ENCODE peak calls at places on chromosome 10, in four cellular contexts. N is coronary artery, B is transverse colon, W is fibroblast of lung. Q is an unnamed sample.

GRCh38 chr10:45599646-45600045 is 72.9 kb downstream of the ZFAND4 start:
- DNase-seq in N (no peak), B (no peak), W (no peak), Q (no peak)

GRCh38 chr10:28985137-28985885 is 303.6 kb upstream of the LYZL1 start:
- DNase-seq in N (no peak), B (no peak), W (no peak), Q (no peak)

GRCh38 chr10:22684707-22685106 is 29.7 kb downstream of the PIP4K2A start:
- DNase-seq in N (no peak), B (no peak), W (peak; percentile 9), Q (no peak)

GRCh38 chr10:43955978-43956377 is 307.3 kb upstream of the ZNF32 start:
- DNase-seq in N (peak; percentile 35), B (no peak), W (no peak), Q (no peak)

GRCh38 chr10:24465124-24465874 is 256.4 kb downstream of the KIAA1217 start:
- DNase-seq in N (no peak), B (peak; percentile 39), W (peak; percentile 93), Q (peak; percentile 99)

GRCh38 chr10:112375721-112376577 is 2.0 kb downstream of the ACSL5 start:
- DNase-seq in N (peak; percentile 72), B (peak; percentile 69), W (peak; percentile 56), Q (no peak)

GRCh38 chr10:29461042-29461441 is 172.2 kb downstream of the LYZL1 start:
- DNase-seq in N (no peak), B (no peak), W (no peak), Q (no peak)

GRCh38 chr10:103693070-103693811 is 162.1 kb downstream of the SH3PXD2A start:
- DNase-seq in N (no peak), B (peak; percentile 31), W (no peak), Q (no peak)

GRCh38 chr10:43173120-43173519 is 34.9 kb downstream of the CSGALNACT2 start:
- DNase-seq in N (no peak), B (no peak), W (no peak), Q (no peak)

GRCh38 chr10:96695366-96695765 is 24.9 kb downstream of the PIK3AP1 start:
- DNase-seq in N (no peak), B (no peak), W (no peak), Q (no peak)

GRCh38 chr10:62870866-62871265 is 54.7 kb upstream of the EGR2 start:
- DNase-seq in N (no peak), B (no peak), W (no peak), Q (no peak)

GRCh38 chr10:86520871-86521619 is 547 bp downstream of the WAPL start:
- DNase-seq in N (peak; percentile 77), B (peak; percentile 66), W (peak; percentile 57), Q (peak; percentile 41)

GRCh38 chr10:71031601-71032000 is 143.2 kb upstream of the PCBD1 start:
- DNase-seq in N (no peak), B (no peak), W (no peak), Q (no peak)

GRCh38 chr10:48452879-48453412 is 146.5 kb downstream of the MAPK8 start:
- DNase-seq in N (peak; percentile 61), B (no peak), W (no peak), Q (no peak)

GRCh38 chr10:14299516-14299915 is 31.2 kb downstream of the FRMD4A start:
- DNase-seq in N (no peak), B (no peak), W (no peak), Q (no peak)

GRCh38 chr10:44920252-44920651 is 9.1 kb downstream of the TMEM72 start:
- DNase-seq in N (peak; percentile 38), B (no peak), W (no peak), Q (no peak)

GRCh38 chr10:73225518-73225917 is 21.5 kb downstream of the DNAJC9 start:
- DNase-seq in N (no peak), B (no peak), W (no peak), Q (no peak)

GRCh38 chr10:79905322-79906314 is 43.3 kb downstream of the SFTPD start:
- DNase-seq in N (no peak), B (no peak), W (peak; percentile 9), Q (peak; percentile 20)

GRCh38 chr10:49448924-49449323 is 53.0 kb upstream of the DRGX start:
- DNase-seq in N (no peak), B (no peak), W (no peak), Q (peak; percentile 2)

GRCh38 chr10:19518632-19519031 is 297.6 kb upstream of the PLXDC2 start:
- DNase-seq in N (no peak), B (no peak), W (no peak), Q (no peak)

GRCh38 chr10:126511917-126512487 is 123.7 kb upstream of the ADAM12 start:
- DNase-seq in N (no peak), B (no peak), W (peak; percentile 28), Q (no peak)

GRCh38 chr10:132624847-132625839 is 87.6 kb downstream of the INPP5A start:
- DNase-seq in N (peak; percentile 72), B (no peak), W (no peak), Q (no peak)

GRCh38 chr10:72308320-72308987 is 34.7 kb downstream of the DDIT4 start:
- DNase-seq in N (no peak), B (peak; percentile 63), W (peak; percentile 92), Q (peak; percentile 86)

GRCh38 chr10:91050371-91051034 is 129.6 kb upstream of the ANKRD1 start:
- DNase-seq in N (no peak), B (no peak), W (no peak), Q (no peak)

GRCh38 chr10:120495226-120495625 is 38.2 kb downstream of the PLPP4 start:
- DNase-seq in N (no peak), B (no peak), W (no peak), Q (peak; percentile 89)

GRCh38 chr10:71442859-71443570 is 46.3 kb downstream of the CDH23 start:
- DNase-seq in N (no peak), B (no peak), W (no peak), Q (no peak)

GRCh38 chr10:94423627-94424026 is 21.3 kb downstream of the TBC1D12 start:
- DNase-seq in N (no peak), B (no peak), W (no peak), Q (peak; percentile 83)

GRCh38 chr10:125995726-125996304 is 99.5 kb downstream of the FANK1 start:
- DNase-seq in N (no peak), B (no peak), W (no peak), Q (no peak)

GRCh38 chr10:102535481-102536147 is 31.8 kb downstream of the SUFU start:
- DNase-seq in N (peak; percentile 63), B (no peak), W (no peak), Q (no peak)

GRCh38 chr10:7895699-7896090 is 77.4 kb downstream of the TAF3 start:
- DNase-seq in N (no peak), B (no peak), W (no peak), Q (no peak)

GRCh38 chr10:99233680-99234018 is 2.0 kb downstream of the HPSE2 start:
- DNase-seq in N (no peak), B (no peak), W (no peak), Q (no peak)

GRCh38 chr10:44991571-44991970 is 9.2 kb upstream of the ZNF22 start:
- DNase-seq in N (peak; percentile 66), B (no peak), W (no peak), Q (no peak)

GRCh38 chr10:21162948-21163347 is 265.8 kb upstream of the NEBL start:
- DNase-seq in N (no peak), B (no peak), W (no peak), Q (no peak)

GRCh38 chr10:113644185-113645120 is 19.4 kb downstream of the NRAP start:
- DNase-seq in N (no peak), B (peak; percentile 36), W (peak; percentile 64), Q (peak; percentile 82)

GRCh38 chr10:91596821-91597396 is 36.0 kb downstream of the PPP1R3C start:
- DNase-seq in N (no peak), B (no peak), W (peak; percentile 89), Q (peak; percentile 79)

GRCh38 chr10:100508691-100509150 is 10.9 kb downstream of the SEC31B start:
- DNase-seq in N (no peak), B (no peak), W (peak; percentile 58), Q (peak; percentile 41)

GRCh38 chr10:102785818-102786217 is 42.1 kb downstream of the WBP1L start:
- DNase-seq in N (no peak), B (no peak), W (peak; percentile 25), Q (no peak)

DNA sequence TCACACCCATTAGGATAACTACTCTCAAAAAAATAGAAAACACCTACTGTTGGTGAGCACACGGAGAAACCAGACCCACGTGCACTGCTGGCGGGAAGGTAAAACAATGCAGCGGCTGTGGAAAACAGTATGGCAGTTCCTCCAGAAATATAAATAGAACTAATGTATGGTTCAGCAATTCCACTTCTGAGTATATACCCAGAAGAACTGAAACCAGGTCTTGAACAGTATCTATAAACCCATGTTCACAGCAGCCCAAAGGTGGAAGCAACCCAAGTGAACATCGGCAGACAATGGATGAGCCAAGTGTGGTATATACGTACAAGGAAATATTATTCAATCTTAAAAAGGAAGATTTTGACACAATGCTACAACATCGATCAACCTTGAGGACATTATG is 164.7 kb downstream of the ZMYND11 start:
- DNase-seq in N (no peak), B (no peak), W (no peak), Q (no peak)
- H3K27ac ChIP-seq in N (no peak overlapping the region), B (no peak overlapping the region), W (no peak overlapping the region), Q (no peak overlapping the region)

DNA sequence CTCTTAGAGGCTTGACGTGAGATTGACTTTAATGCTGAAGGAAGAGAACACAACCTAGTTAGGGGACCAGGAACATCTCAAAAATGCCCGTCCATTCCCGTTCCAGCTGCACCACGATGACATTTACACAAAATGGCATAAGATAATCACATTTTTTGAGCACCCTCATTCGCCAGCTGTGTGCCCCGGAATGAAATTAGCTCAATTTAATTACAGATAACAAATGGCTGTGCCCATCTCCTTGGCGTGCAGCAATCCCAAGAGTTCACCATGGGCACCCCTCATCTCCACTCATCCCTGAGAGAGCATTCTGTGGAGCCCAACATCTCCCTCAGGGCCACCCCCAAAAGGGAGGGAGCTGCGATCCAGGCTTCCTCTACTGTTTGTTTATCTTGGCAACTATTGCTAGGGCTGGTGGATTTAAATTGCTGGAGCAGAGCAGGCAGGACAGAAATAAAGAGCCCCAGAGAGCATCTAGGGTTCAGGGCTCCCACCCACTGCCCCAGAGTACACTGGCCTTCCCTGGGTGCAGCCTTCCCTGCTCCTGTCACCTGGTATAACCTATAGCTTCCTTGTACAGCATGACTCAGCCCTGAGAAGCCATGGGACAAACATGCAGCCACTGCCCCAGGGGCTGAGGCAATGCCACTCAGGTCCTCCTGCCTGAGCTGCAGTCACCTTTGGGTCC is 263.5 kb downstream of the ZEB1 start:
- DNase-seq in N (peak; percentile 73), B (no peak), W (peak; percentile 64), Q (peak; percentile 17)
- H3K27ac ChIP-seq in N (no peak overlapping the region), B (peak overlapping the region; percentile 41), W (no peak overlapping the region), Q (no peak overlapping the region)

GRCh38 chr10:3901370-3901769 is 116.4 kb upstream of the KLF6 start:
- DNase-seq in N (no peak), B (no peak), W (no peak), Q (no peak)
- H3K27ac ChIP-seq in N (no peak overlapping the region), B (no peak overlapping the region), W (no peak overlapping the region), Q (no peak overlapping the region)

DNA sequence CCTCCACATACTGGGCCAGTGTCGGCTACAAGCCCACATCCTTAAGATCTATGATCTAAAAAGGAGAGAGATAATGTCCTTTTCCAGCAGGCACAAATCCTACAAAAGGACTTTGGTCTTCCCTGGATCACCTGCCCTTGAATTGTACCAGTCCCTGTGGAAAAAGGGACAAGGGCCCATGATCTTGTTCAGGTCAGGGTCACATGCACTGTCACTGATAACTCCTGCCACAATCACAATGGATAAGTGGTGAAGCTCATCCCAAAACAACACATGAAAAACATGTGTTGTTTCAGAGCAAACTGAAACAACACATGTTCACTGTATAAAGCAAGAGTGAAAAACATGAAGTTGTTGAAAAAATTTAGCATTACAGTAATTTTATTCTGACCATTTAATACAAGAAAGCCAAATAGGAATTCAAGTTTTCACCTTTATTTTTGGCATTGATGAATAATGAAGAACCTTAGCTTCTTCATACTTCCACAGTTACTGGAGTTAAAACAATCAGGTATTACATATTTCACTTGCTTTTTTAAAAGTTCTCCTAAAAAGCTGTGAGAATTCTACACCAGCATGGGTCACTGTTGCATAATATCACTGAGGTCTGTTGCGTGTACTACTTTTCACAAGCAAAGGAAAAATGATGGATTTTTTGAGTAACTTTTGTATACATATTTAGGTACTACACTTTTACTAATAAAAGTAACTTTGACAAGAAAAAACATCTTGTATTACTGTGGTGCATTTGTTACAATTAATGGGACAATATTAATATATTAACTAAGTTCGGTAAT is 15.4 kb downstream of the FAM24B start:
- DNase-seq in N (no peak), B (no peak), W (no peak), Q (no peak)
- H3K27ac ChIP-seq in N (no peak overlapping the region), B (no peak overlapping the region), W (peak overlapping the region; percentile 37), Q (no peak overlapping the region)